ENCODE peak calls at places on chromosomes 3 and 15, in seven cellular contexts. Q is SK-N-SH, I is H1, H is GM12878, W is HCT116, S is HepG2, X is K562. L is an unnamed sample.
A peak's percentile ranks its signal among the peaks of the same experiment; 100 is the strongest.

GRCh38 chr3:174533286-174533685 is 325.8 kb upstream of the NAALADL2 start:
- DNase-seq in H (no peak), X (no peak), Q (no peak), W (no peak), S (no peak), I (no peak), L (no peak)

GRCh38 chr3:120561251-120562045 is 34.7 kb upstream of the NDUFB4 start:
- DNase-seq in W (peak; percentile 56), S (peak; percentile 35), I (no peak), Q (peak; percentile 65), X (peak; percentile 72), H (no peak), L (peak; percentile 76)

GRCh38 chr15:93854088-93854487 is 377.3 kb upstream of the MCTP2 start:
- DNase-seq in Q (no peak), X (no peak), I (no peak), H (no peak), S (no peak), W (no peak), L (no peak)

GRCh38 chr3:14143271-14143605 is 18.4 kb downstream of the TMEM43 start:
- DNase-seq in S (no peak), Q (no peak), I (no peak), H (no peak), W (no peak), X (no peak), L (no peak)

GRCh38 chr3:13265016-13265415 is 155.1 kb downstream of the NUP210 start:
- DNase-seq in S (no peak), W (no peak), H (no peak), Q (no peak), X (no peak), I (no peak), L (no peak)

GRCh38 chr3:99999541-99999940 is 114.8 kb downstream of the FILIP1L start:
- DNase-seq in W (no peak), H (no peak), X (no peak), Q (no peak), S (no peak), I (no peak), L (no peak)

GRCh38 chr3:78353231-78353630 is 1313.3 kb downstream of the ROBO2 start:
- DNase-seq in S (no peak), H (no peak), W (no peak), X (no peak), I (no peak), Q (no peak), L (no peak)

GRCh38 chr3:43105224-43105596 is 669 bp downstream of the POMGNT2 start:
- DNase-seq in S (no peak), X (peak; percentile 16), Q (no peak), I (no peak), W (no peak), H (no peak), L (no peak)

GRCh38 chr15:88918738-88919137 is 5.6 kb upstream of the MFGE8 start:
- DNase-seq in S (no peak), W (peak; percentile 90), Q (no peak), X (no peak), H (peak; percentile 75), I (no peak), L (no peak)

GRCh38 chr15:42608110-42608531 is 32.7 kb downstream of the STARD9 start:
- DNase-seq in H (peak; percentile 71), W (no peak), X (peak; percentile 52), Q (no peak), S (no peak), I (no peak), L (no peak)

GRCh38 chr3:66093981-66094380 is 55.3 kb upstream of the MAGI1 start:
- DNase-seq in Q (no peak), X (no peak), I (no peak), W (no peak), S (no peak), H (no peak), L (no peak)

GRCh38 chr3:129577925-129578742 is 28.3 kb downstream of the PLXND1 start:
- DNase-seq in I (no peak), Q (no peak), S (no peak), W (no peak), H (no peak), X (no peak), L (no peak)

GRCh38 chr3:136787226-136787793 is 31.6 kb upstream of the SLC35G2 start:
- DNase-seq in X (peak; percentile 21), Q (no peak), W (no peak), S (peak; percentile 27), H (no peak), I (no peak), L (no peak)

GRCh38 chr3:187185759-187186158 is 11.5 kb upstream of the RTP1 start:
- DNase-seq in S (no peak), Q (no peak), H (no peak), X (no peak), I (peak; percentile 68), W (no peak), L (no peak)

GRCh38 chr15:85854345-85855097 is 59.8 kb upstream of the KLHL25 start:
- DNase-seq in I (no peak), X (peak; percentile 69), S (peak; percentile 52), H (no peak), W (peak; percentile 52), Q (peak; percentile 78), L (peak; percentile 50)

GRCh38 chr15:91685436-91685835 is 168.1 kb upstream of the SLCO3A1 start:
- DNase-seq in H (no peak), I (no peak), X (no peak), W (no peak), Q (no peak), S (no peak), L (no peak)

GRCh38 chr3:107271787-107272387 is 105.4 kb upstream of the CCDC54 start:
- DNase-seq in X (no peak), S (peak; percentile 18), W (peak; percentile 19), Q (peak; percentile 36), H (no peak), I (no peak), L (peak; percentile 11)

GRCh38 chr3:20346369-20346768 is 160.4 kb upstream of the SGO1 start:
- DNase-seq in I (no peak), H (no peak), W (no peak), Q (no peak), S (no peak), X (no peak), L (no peak)

GRCh38 chr3:183698318-183698731 is 728 bp downstream of the YEATS2 start:
- DNase-seq in W (no peak), H (no peak), S (no peak), I (no peak), X (peak; percentile 35), Q (peak; percentile 73), L (peak; percentile 40)

GRCh38 chr3:56928379-56929068 is 126.8 kb upstream of the ARHGEF3 start:
- DNase-seq in W (no peak), I (no peak), S (peak; percentile 25), H (no peak), Q (no peak), X (peak; percentile 10), L (no peak)

GRCh38 chr3:50873376-50874157 is 198.8 kb downstream of the DOCK3 start:
- DNase-seq in X (no peak), S (no peak), Q (no peak), H (peak; percentile 27), W (no peak), I (no peak), L (no peak)

GRCh38 chr15:62483817-62484216 is 318.7 kb upstream of the C2CD4B start:
- DNase-seq in S (no peak), W (no peak), H (no peak), X (peak; percentile 11), Q (peak; percentile 43), I (no peak), L (no peak)

GRCh38 chr15:38130739-38131498 is 121.7 kb upstream of the SPRED1 start:
- DNase-seq in I (no peak), S (no peak), W (no peak), Q (peak; percentile 17), H (peak; percentile 51), X (peak; percentile 4), L (no peak)

GRCh38 chr3:112656045-112656444 is 15.1 kb upstream of the CCDC80 start:
- DNase-seq in Q (no peak), W (no peak), X (no peak), S (no peak), I (no peak), H (no peak), L (no peak)

DNA sequence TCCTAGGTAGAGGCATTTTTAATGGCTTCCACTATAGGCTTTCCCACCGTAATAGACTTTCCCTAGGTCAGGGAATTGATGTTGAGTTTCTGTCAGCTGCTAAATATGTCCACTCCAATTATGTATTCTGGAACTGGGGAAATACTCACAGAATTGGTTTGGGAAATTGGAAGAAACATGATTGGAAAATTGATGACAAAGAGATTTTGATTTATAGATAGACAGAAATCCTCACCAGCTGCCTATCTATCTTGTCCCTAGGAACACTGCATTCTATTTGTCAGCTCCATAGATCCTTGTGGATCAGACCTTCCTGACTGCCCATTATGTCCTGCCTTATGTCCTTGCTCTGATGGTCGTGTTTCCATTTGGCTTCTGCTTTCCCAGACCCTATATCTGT is 75.6 kb upstream of the TNIK start:
- DNase-seq in I (no peak), S (no peak), X (no peak), Q (no peak), H (no peak), W (no peak), L (no peak)
- TF ChIP-seq JUND in I (no peak), S (no peak), X (no peak), Q (no peak), H (no peak), W (no peak), L (no peak)

GRCh38 chr3:157493627-157494550 is 9.3 kb downstream of the VEPH1 start:
- DNase-seq in W (peak; percentile 44), X (peak; percentile 52), Q (peak; percentile 12), S (peak; percentile 28), I (no peak), H (no peak), L (no peak)
- TF ChIP-seq JUND in W (no peak), X (no peak), Q (no peak), S (no peak), I (no peak), H (no peak), L (no peak)

DNA sequence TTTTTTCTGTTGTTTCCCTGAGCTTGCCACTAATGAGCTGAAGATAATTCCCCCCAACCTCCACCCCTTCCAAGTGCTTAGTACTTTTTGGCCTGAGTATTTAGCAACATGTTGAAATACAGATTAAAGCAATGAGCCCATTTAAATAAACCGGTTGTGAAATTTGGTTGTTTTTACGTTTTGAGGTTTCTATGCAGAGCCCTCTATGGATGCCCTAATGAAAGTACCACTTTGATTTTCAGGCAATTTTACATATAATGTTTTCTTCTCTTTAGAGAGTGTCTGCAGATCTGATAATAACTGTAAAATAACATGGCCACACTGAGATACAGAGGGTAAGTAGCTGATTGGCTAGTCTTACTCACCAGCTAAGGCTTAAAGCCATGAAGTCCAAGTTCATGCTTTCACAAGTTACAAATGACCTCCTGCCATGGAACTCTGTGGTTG is 139.4 kb upstream of the SLC7A14 start:
- DNase-seq in H (no peak), X (peak; percentile 48), I (no peak), S (no peak), W (no peak), Q (no peak), L (no peak)
- TF ChIP-seq JUND in H (no peak), X (no peak), I (no peak), S (no peak), W (no peak), Q (no peak), L (no peak)

DNA sequence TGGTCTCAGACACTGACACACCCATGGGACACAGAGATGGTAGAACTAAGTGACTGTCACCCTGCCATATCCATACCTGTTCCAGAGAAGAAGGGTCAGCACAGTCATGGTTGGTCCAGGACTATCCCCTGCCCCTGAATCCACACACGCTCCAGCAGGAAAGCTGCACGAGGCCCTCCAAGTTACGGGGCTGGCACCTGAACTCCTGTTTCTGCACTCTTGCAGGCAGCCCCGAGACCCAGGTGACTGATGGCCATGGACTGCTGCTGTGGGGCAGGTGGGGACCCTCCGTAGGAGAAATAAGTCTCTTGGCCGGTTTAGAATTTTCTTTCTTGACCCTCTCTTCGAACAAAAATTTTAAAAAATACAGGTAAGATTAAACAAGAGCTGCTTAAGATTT is 30.6 kb downstream of the CHDH start:
- DNase-seq in S (no peak), W (no peak), H (no peak), Q (no peak), X (no peak), I (no peak), L (no peak)
- TF ChIP-seq JUND in S (no peak), W (no peak), H (no peak), Q (no peak), X (no peak), I (no peak), L (no peak)